ENCODE peak calls at places on chromosome 3, in four cellular contexts. One of them, this sample, is unnamed.

GRCh38 chr3:39148116-39149058 is 5.0 kb downstream of the CSRNP1 start:
- DNase-seq in WTC11: no peak
- DNase-seq in SK-N-SH: no peak
- DNase-seq in GM12878: no peak
- DNase-seq in this sample: peak

GRCh38 chr3:149216195-149216869 is 5.3 kb downstream of the CP start:
- DNase-seq in GM12878: no peak
- DNase-seq in SK-N-SH: peak
- DNase-seq in WTC11: no peak
- DNase-seq in this sample: no peak

GRCh38 chr3:171334465-171334811 is 125.8 kb downstream of the TNIK start:
- DNase-seq in GM12878: no peak
- DNase-seq in WTC11: no peak
- DNase-seq in SK-N-SH: no peak
- DNase-seq in this sample: no peak

GRCh38 chr3:100210777-100211145 is 50.0 kb upstream of the TBC1D23 start:
- DNase-seq in SK-N-SH: no peak
- DNase-seq in GM12878: no peak
- DNase-seq in WTC11: no peak
- DNase-seq in this sample: no peak

GRCh38 chr3:138213373-138214085 is 26.4 kb downstream of the ARMC8 start:
- DNase-seq in WTC11: no peak
- DNase-seq in GM12878: no peak
- DNase-seq in SK-N-SH: no peak
- DNase-seq in this sample: no peak

GRCh38 chr3:60086811-60087210 is 1037.0 kb upstream of the CFAP20DC start:
- DNase-seq in SK-N-SH: no peak
- DNase-seq in GM12878: peak
- DNase-seq in WTC11: no peak
- DNase-seq in this sample: peak

GRCh38 chr3:141498592-141499223 is 11.9 kb downstream of the RASA2 start:
- DNase-seq in GM12878: peak
- DNase-seq in SK-N-SH: no peak
- DNase-seq in WTC11: no peak
- DNase-seq in this sample: no peak

GRCh38 chr3:69445498-69445897 is 59.6 kb upstream of the FRMD4B start:
- DNase-seq in SK-N-SH: no peak
- DNase-seq in GM12878: no peak
- DNase-seq in WTC11: no peak
- DNase-seq in this sample: no peak

GRCh38 chr3:17910922-17911321 is 168.5 kb upstream of the TBC1D5 start:
- DNase-seq in WTC11: no peak
- DNase-seq in GM12878: no peak
- DNase-seq in SK-N-SH: no peak
- DNase-seq in this sample: no peak

GRCh38 chr3:31936661-31937060 is 44.4 kb downstream of the OSBPL10 start:
- DNase-seq in WTC11: no peak
- DNase-seq in SK-N-SH: no peak
- DNase-seq in GM12878: no peak
- DNase-seq in this sample: no peak

GRCh38 chr3:128309026-128309425 is 155.7 kb downstream of the EEFSEC start:
- DNase-seq in SK-N-SH: no peak
- DNase-seq in GM12878: no peak
- DNase-seq in WTC11: no peak
- DNase-seq in this sample: no peak

GRCh38 chr3:50274371-50275104 is 4.3 kb upstream of the LSMEM2 start:
- DNase-seq in SK-N-SH: peak
- DNase-seq in GM12878: no peak
- DNase-seq in WTC11: peak
- DNase-seq in this sample: peak

GRCh38 chr3:140599496-140599895 is 78.4 kb upstream of the TRIM42 start:
- DNase-seq in SK-N-SH: no peak
- DNase-seq in GM12878: no peak
- DNase-seq in WTC11: no peak
- DNase-seq in this sample: no peak

GRCh38 chr3:180278583-180279188 is 241.9 kb upstream of the PEX5L start:
- DNase-seq in WTC11: no peak
- DNase-seq in SK-N-SH: no peak
- DNase-seq in GM12878: peak
- DNase-seq in this sample: no peak

GRCh38 chr3:127407026-127407939 is 119.4 kb upstream of the PRR20G start:
- DNase-seq in GM12878: no peak
- DNase-seq in WTC11: no peak
- DNase-seq in SK-N-SH: peak
- DNase-seq in this sample: no peak

GRCh38 chr3:130971208-130971607 is 55.4 kb downstream of the ASTE1 start:
- DNase-seq in WTC11: no peak
- DNase-seq in SK-N-SH: no peak
- DNase-seq in GM12878: no peak
- DNase-seq in this sample: no peak

GRCh38 chr3:152073267-152073666 is 195.5 kb upstream of the MBNL1 start:
- DNase-seq in SK-N-SH: peak
- DNase-seq in GM12878: no peak
- DNase-seq in WTC11: no peak
- DNase-seq in this sample: no peak

GRCh38 chr3:106438916-106439315 is 570.1 kb upstream of the CBLB start:
- DNase-seq in WTC11: no peak
- DNase-seq in SK-N-SH: no peak
- DNase-seq in GM12878: no peak
- DNase-seq in this sample: no peak

GRCh38 chr3:32460031-32460749 is 42.5 kb downstream of the CMTM6 start:
- DNase-seq in SK-N-SH: no peak
- DNase-seq in WTC11: peak
- DNase-seq in GM12878: no peak
- DNase-seq in this sample: no peak

GRCh38 chr3:177498037-177498857 is 301.0 kb upstream of the TBL1XR1 start:
- DNase-seq in SK-N-SH: no peak
- DNase-seq in WTC11: no peak
- DNase-seq in GM12878: no peak
- DNase-seq in this sample: no peak

GRCh38 chr3:196502775-196503181 is 790 bp downstream of the RNF168 start:
- DNase-seq in GM12878: no peak
- DNase-seq in SK-N-SH: peak
- DNase-seq in WTC11: no peak
- DNase-seq in this sample: peak

GRCh38 chr3:155158361-155159037 is 78.4 kb downstream of the MME start:
- DNase-seq in WTC11: no peak
- DNase-seq in GM12878: no peak
- DNase-seq in SK-N-SH: no peak
- DNase-seq in this sample: no peak

GRCh38 chr3:172692751-172693310 is 18.0 kb downstream of the NCEH1 start:
- DNase-seq in GM12878: no peak
- DNase-seq in SK-N-SH: no peak
- DNase-seq in WTC11: no peak
- DNase-seq in this sample: no peak

GRCh38 chr3:87082806-87083440 is 92.0 kb upstream of the VGLL3 start:
- DNase-seq in GM12878: no peak
- DNase-seq in WTC11: no peak
- DNase-seq in SK-N-SH: peak
- DNase-seq in this sample: peak

GRCh38 chr3:148330486-148330885 is 367.2 kb upstream of the AGTR1 start:
- DNase-seq in SK-N-SH: no peak
- DNase-seq in WTC11: no peak
- DNase-seq in GM12878: no peak
- DNase-seq in this sample: no peak

GRCh38 chr3:169678122-169678521 is 14.6 kb upstream of the MECOM start:
- DNase-seq in SK-N-SH: no peak
- DNase-seq in WTC11: no peak
- DNase-seq in GM12878: no peak
- DNase-seq in this sample: no peak

GRCh38 chr3:159996018-159996417 is 7.4 kb downstream of the IL12A start:
- DNase-seq in WTC11: no peak
- DNase-seq in SK-N-SH: no peak
- DNase-seq in GM12878: no peak
- DNase-seq in this sample: no peak

GRCh38 chr3:129050556-129051295 is 9.9 kb upstream of the GP9 start:
- DNase-seq in GM12878: no peak
- DNase-seq in WTC11: no peak
- DNase-seq in SK-N-SH: no peak
- DNase-seq in this sample: no peak

GRCh38 chr3:8506611-8507061 is 5.0 kb downstream of the LMCD1 start:
- DNase-seq in GM12878: no peak
- DNase-seq in WTC11: no peak
- DNase-seq in SK-N-SH: no peak
- DNase-seq in this sample: no peak

GRCh38 chr3:149247929-149248691 is 26.5 kb upstream of the CP start:
- DNase-seq in SK-N-SH: no peak
- DNase-seq in GM12878: no peak
- DNase-seq in WTC11: no peak
- DNase-seq in this sample: no peak

GRCh38 chr3:8627541-8627940 is 17.1 kb downstream of the SSUH2 start:
- DNase-seq in SK-N-SH: no peak
- DNase-seq in GM12878: no peak
- DNase-seq in WTC11: no peak
- DNase-seq in this sample: no peak

GRCh38 chr3:67239362-67239761 is 241.3 kb downstream of the KBTBD8 start:
- DNase-seq in WTC11: no peak
- DNase-seq in GM12878: no peak
- DNase-seq in SK-N-SH: no peak
- DNase-seq in this sample: no peak

GRCh38 chr3:45890405-45890804 is 4.1 kb downstream of the CCR9 start:
- DNase-seq in WTC11: no peak
- DNase-seq in GM12878: no peak
- DNase-seq in SK-N-SH: no peak
- DNase-seq in this sample: no peak

GRCh38 chr3:62090066-62090465 is 283.3 kb downstream of the FEZF2 start:
- DNase-seq in WTC11: no peak
- DNase-seq in SK-N-SH: no peak
- DNase-seq in GM12878: no peak
- DNase-seq in this sample: no peak

GRCh38 chr3:7432610-7433009 is 571.7 kb downstream of the GRM7 start:
- DNase-seq in WTC11: no peak
- DNase-seq in SK-N-SH: no peak
- DNase-seq in GM12878: no peak
- DNase-seq in this sample: no peak

GRCh38 chr3:42708611-42709151 is 6.1 kb upstream of the HHATL start:
- DNase-seq in WTC11: no peak
- DNase-seq in GM12878: no peak
- DNase-seq in SK-N-SH: no peak
- DNase-seq in this sample: no peak

GRCh38 chr3:13870902-13871301 is 9.0 kb downstream of the WNT7A start:
- DNase-seq in SK-N-SH: no peak
- DNase-seq in GM12878: no peak
- DNase-seq in WTC11: no peak
- DNase-seq in this sample: no peak

DNA sequence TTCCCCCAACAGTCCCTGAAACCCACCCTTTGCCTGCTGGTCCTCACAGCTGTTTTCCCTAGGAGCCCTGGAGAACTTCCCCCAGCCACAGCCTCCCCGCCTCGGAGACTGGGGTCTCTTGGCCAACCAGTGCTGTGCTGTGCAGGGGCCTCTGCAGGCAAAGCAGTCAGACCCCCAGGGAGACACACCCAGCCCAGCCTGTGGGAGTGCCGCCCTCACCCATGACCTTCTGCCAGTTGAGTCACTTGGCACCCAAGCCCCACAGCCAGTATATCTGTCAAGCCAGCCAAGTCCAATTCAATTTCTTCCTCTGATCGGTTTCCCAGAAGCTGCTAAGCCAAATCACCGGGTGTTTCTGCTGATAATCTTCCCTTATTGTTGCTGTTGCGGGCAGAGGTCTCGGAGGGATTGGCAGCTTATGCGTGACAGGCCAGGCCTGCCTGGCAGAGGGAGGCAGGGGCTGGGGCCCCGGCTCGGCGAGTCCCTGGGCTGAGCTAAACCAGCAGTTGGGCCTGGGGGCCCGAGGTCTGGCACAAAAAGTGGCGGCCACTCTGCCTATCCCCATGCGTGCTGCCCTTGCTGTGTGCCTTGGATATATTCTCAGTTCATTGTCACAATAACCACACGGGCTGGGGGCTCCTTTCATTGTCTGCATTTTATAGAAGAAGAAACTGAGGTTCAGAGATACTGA is 65.6 kb upstream of the SLC6A1 start:
- DNase-seq in WTC11: no peak
- DNase-seq in GM12878: no peak
- DNase-seq in SK-N-SH: no peak
- DNase-seq in this sample: no peak
- TF ChIP-seq USF1 in WTC11: no peak
- TF ChIP-seq USF1 in GM12878: no peak
- TF ChIP-seq USF1 in SK-N-SH: no peak
- TF ChIP-seq USF1 in this sample: no peak

DNA sequence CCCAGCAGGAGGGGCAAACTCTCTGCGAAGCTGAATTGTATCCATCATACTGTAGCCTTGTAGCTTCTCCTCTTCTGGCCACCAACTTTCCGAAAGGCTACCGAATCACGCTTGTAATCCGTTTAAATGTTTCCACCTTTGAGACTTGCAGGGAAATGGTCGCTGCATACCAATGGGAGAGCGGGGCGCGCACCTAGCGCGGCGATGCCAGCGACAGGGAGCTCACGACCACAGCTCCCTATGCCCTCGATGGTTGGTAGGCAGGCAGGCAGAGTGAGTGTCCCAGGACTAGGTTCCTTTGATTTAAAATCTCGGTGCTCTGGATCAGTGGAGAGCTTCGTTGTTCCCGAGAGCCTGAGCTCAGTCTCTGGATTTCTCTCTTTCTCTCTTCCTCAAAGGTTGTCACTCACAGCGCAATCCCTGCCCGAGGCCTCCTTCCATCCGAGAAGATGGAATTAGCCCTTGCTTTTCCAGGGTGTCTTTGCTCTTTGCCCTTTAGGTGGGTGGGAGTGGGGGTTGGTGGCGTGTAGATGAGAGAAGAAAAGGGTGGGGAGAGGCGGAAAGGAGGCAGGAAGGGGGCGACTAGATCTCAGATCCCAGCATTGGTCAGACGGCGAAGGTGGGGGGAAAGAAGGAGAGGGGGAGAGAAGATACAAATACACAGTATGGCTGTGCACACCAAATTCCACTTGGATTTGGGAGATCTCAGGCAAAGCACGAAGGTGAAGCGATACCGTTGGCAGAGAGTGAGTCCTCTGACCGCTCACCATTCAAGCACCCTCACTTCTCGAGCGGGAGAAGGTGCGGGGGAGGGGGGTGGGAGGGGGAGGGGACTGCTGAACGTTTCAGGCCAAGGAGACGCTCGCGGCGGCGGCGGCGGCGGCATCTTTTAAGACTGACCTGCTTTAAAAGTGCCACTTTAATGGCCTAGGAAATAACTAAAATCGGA is at the start of gene SLITRK3:
- DNase-seq in SK-N-SH: peak
- DNase-seq in GM12878: no peak
- DNase-seq in WTC11: no peak
- DNase-seq in this sample: no peak
- TF ChIP-seq USF1 in SK-N-SH: no peak
- TF ChIP-seq USF1 in GM12878: no peak
- TF ChIP-seq USF1 in WTC11: no peak
- TF ChIP-seq USF1 in this sample: no peak

GRCh38 chr3:64213224-64213893 is 11.9 kb downstream of the PRICKLE2 start:
- DNase-seq in GM12878: no peak
- DNase-seq in SK-N-SH: no peak
- DNase-seq in WTC11: no peak
- DNase-seq in this sample: no peak
- TF ChIP-seq USF1 in GM12878: no peak
- TF ChIP-seq USF1 in SK-N-SH: no peak
- TF ChIP-seq USF1 in WTC11: no peak
- TF ChIP-seq USF1 in this sample: no peak

GRCh38 chr3:189424922-189425321 is 206.3 kb upstream of the TP63 start:
- DNase-seq in GM12878: no peak
- DNase-seq in SK-N-SH: no peak
- DNase-seq in WTC11: no peak
- DNase-seq in this sample: no peak

GRCh38 chr3:189419683-189420082 is 211.5 kb upstream of the TP63 start:
- DNase-seq in GM12878: no peak
- DNase-seq in WTC11: no peak
- DNase-seq in SK-N-SH: no peak
- DNase-seq in this sample: no peak

GRCh38 chr3:189419022-189419421 is 212.2 kb upstream of the TP63 start:
- DNase-seq in SK-N-SH: no peak
- DNase-seq in WTC11: no peak
- DNase-seq in GM12878: no peak
- DNase-seq in this sample: no peak
- TF ChIP-seq USF1 in SK-N-SH: no peak
- TF ChIP-seq USF1 in WTC11: no peak
- TF ChIP-seq USF1 in GM12878: no peak
- TF ChIP-seq USF1 in this sample: no peak